ENCODE peak calls at places on chromosomes 16 and 17, in seven cellular contexts. Z, O, C, W, I, P and V are unnamed samples.

GRCh38 chr16:29126057-29126494 is 141.2 kb downstream of the LAT start:
- DNase-seq in C (no peak), Z (peak; percentile 15), O (no peak), P (no peak), I (no peak), W (no peak), V (no peak)

GRCh38 chr17:74524751-74525725 is 6.2 kb downstream of the CD300LB start:
- DNase-seq in O (no peak), Z (no peak), W (peak; percentile 25), P (peak; percentile 13), C (no peak), I (no peak), V (peak; percentile 43)

GRCh38 chr17:45873728-45874127 is 20.6 kb upstream of the MAPT start:
- DNase-seq in O (no peak), Z (no peak), C (no peak), I (no peak), W (no peak), P (no peak), V (no peak)

GRCh38 chr17:81471804-81472456 is 40.7 kb downstream of the ACTG1 start:
- DNase-seq in C (peak; percentile 73), Z (peak; percentile 95), I (peak; percentile 62), P (no peak), O (peak; percentile 89), W (peak; percentile 91), V (peak; percentile 97)

GRCh38 chr16:78122774-78123315 is 23.4 kb downstream of the WWOX start:
- DNase-seq in P (no peak), I (no peak), W (no peak), Z (peak; percentile 37), O (no peak), C (peak; percentile 33), V (no peak)

GRCh38 chr17:7348478-7349242 is 3.3 kb upstream of the KCTD11 start:
- DNase-seq in Z (no peak), W (peak; percentile 67), O (no peak), P (no peak), C (peak; percentile 66), I (no peak), V (no peak)

GRCh38 chr16:87765473-87765775 is 362 bp downstream of the KLHDC4 start:
- DNase-seq in Z (peak; percentile 40), O (no peak), W (no peak), P (no peak), C (peak; percentile 28), I (peak; percentile 15), V (no peak)

GRCh38 chr17:61484174-61484573 is 32.0 kb downstream of the TBX4 start:
- DNase-seq in W (no peak), O (no peak), C (no peak), P (peak; percentile 20), Z (no peak), I (no peak), V (no peak)

GRCh38 chr16:5756969-5757368 is 659.4 kb upstream of the EEF2KMT start:
- DNase-seq in I (no peak), C (no peak), Z (no peak), P (no peak), W (no peak), O (no peak), V (no peak)

GRCh38 chr17:17841620-17842025 is 4.8 kb upstream of the SREBF1 start:
- DNase-seq in Z (peak; percentile 53), C (peak; percentile 37), O (no peak), W (no peak), I (no peak), P (peak; percentile 57), V (no peak)

GRCh38 chr17:73983623-73984410 is 219.7 kb upstream of the RPL38 start:
- DNase-seq in I (no peak), W (no peak), C (no peak), P (no peak), O (no peak), Z (no peak), V (no peak)

GRCh38 chr16:11670171-11671131 is 2.2 kb downstream of the SNN start:
- DNase-seq in C (no peak), W (no peak), P (no peak), O (no peak), Z (no peak), I (no peak), V (no peak)

GRCh38 chr17:17846645-17847044 is 9.9 kb upstream of the SREBF1 start:
- DNase-seq in Z (no peak), C (peak; percentile 22), P (no peak), I (no peak), O (no peak), W (no peak), V (no peak)

GRCh38 chr16:15587152-15587825 is 55.7 kb downstream of the MARF1 start:
- DNase-seq in P (no peak), Z (no peak), C (peak; percentile 9), W (no peak), O (no peak), I (no peak), V (no peak)

GRCh38 chr17:80187090-80187489 is 17.3 kb downstream of the CARD14 start:
- DNase-seq in Z (no peak), W (no peak), P (no peak), I (no peak), C (no peak), O (no peak), V (no peak)

GRCh38 chr16:2919511-2920255 is 8.0 kb downstream of the FLYWCH1 start:
- DNase-seq in O (no peak), C (peak; percentile 69), W (no peak), Z (peak; percentile 76), P (peak; percentile 62), I (peak; percentile 61), V (peak; percentile 83)

GRCh38 chr16:19555938-19556778 is 655 bp downstream of the VPS35L start:
- DNase-seq in C (peak; percentile 31), O (no peak), W (no peak), Z (peak; percentile 85), I (peak; percentile 11), P (no peak), V (no peak)

GRCh38 chr16:56614549-56614991 is 6.2 kb downstream of the MT2A start:
- DNase-seq in O (no peak), P (no peak), I (no peak), Z (no peak), C (no peak), W (no peak), V (no peak)

GRCh38 chr16:1545044-1545736 is 11.7 kb downstream of the TMEM204 start:
- DNase-seq in O (no peak), I (no peak), Z (no peak), P (no peak), W (no peak), C (no peak), V (no peak)

GRCh38 chr17:78206298-78206697 is 7.8 kb upstream of the BIRC5 start:
- DNase-seq in O (no peak), C (no peak), Z (no peak), I (no peak), W (no peak), P (no peak), V (no peak)

GRCh38 chr17:36779550-36779949 is 157.7 kb upstream of the LHX1 start:
- DNase-seq in W (no peak), O (no peak), P (no peak), I (no peak), C (no peak), Z (no peak), V (no peak)

GRCh38 chr17:17751489-17751995 is 70.3 kb downstream of the RAI1 start:
- DNase-seq in W (no peak), C (no peak), O (no peak), I (no peak), P (no peak), Z (peak; percentile 31), V (no peak)

GRCh38 chr16:25786748-25787147 is 95.0 kb downstream of the HS3ST4 start:
- DNase-seq in P (no peak), I (no peak), C (no peak), Z (no peak), W (no peak), O (no peak), V (no peak)
- TF ChIP-seq EP300 in P (no peak), I (no peak), C (no peak), Z (no peak), W (no peak), O (no peak), V (no peak)

GRCh38 chr17:60401819-60402218 is 9.9 kb upstream of the USP32 start:
- DNase-seq in O (no peak), W (no peak), Z (no peak), C (no peak), P (no peak), I (no peak), V (no peak)

GRCh38 chr17:60410001-60410400 is 12.3 kb upstream of the CHCT1 start:
- DNase-seq in O (no peak), Z (no peak), P (no peak), I (no peak), C (no peak), W (no peak), V (no peak)

DNA sequence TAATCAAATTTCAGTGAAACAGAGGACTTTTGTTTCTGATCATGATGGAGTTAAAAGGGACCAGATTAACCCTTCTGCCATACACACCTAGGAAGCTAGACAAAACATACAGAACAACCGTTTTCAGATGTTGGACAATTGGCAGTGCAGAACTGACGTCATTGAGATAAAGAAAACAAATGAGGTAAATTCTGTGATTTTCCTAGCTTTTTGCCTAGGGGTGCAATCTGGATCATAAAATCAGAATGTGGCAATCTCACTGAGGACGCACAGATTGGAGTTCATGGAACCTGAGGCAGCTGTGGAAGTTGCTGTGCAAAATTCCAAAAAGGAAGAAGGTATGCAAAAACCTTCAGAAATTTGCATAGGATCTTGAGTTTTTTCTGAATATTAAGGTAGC is 15.0 kb upstream of the USP32 start:
- DNase-seq in I (no peak), C (no peak), Z (no peak), W (no peak), P (no peak), O (no peak), V (no peak)
- H3K36me3 ChIP-seq in I (no peaks in the 10 kb centered on the region), C (no peaks in the 10 kb centered on the region), Z (no peaks in the 10 kb centered on the region), W (no peaks in the 10 kb centered on the region), P (no peaks in the 10 kb centered on the region), O (no peaks in the 10 kb centered on the region), V (no peaks in the 10 kb centered on the region)

GRCh38 chr17:10247806-10248334 is 49.5 kb upstream of the GAS7 start:
- DNase-seq in W (no peak), P (no peak), Z (no peak), I (no peak), C (no peak), O (no peak), V (no peak)

GRCh38 chr17:10249271-10250010 is 51.0 kb upstream of the GAS7 start:
- DNase-seq in W (no peak), P (no peak), I (no peak), C (no peak), Z (no peak), O (no peak), V (no peak)

GRCh38 chr17:10251212-10251948 is 53.0 kb upstream of the GAS7 start:
- DNase-seq in C (no peak), W (no peak), P (no peak), I (no peak), Z (peak; percentile 1), O (no peak), V (no peak)
- TF ChIP-seq EP300 in C (no peak), W (no peak), P (no peak), I (no peak), Z (no peak), O (no peak), V (no peak)

GRCh38 chr16:70552675-70553074 is 29.1 kb downstream of the SF3B3 start:
- DNase-seq in P (no peak), Z (no peak), I (no peak), W (no peak), O (no peak), C (no peak), V (no peak)
- H3K36me3 ChIP-seq in P (peaks cover 100% of the 10 kb centered on the region), Z (peaks cover 98% of the 10 kb centered on the region), I (no peaks in the 10 kb centered on the region), W (peaks cover 81% of the 10 kb centered on the region), O (peaks cover 100% of the 10 kb centered on the region), C (no peaks in the 10 kb centered on the region), V (peaks cover 100% of the 10 kb centered on the region)